ENCODE peak calls at places on chromosomes 11 and 22, in ten cellular contexts. One of them, this sample, is unnamed.

GRCh38 chr11:117823941-117824420 is 563 bp downstream of the FXYD2 start:
- DNase-seq in esophagus squamous epithelium: no peak
- DNase-seq in HFF-Myc: no peak
- DNase-seq in GM20000: no peak
- DNase-seq in astrocyte of the cerebellum: no peak
- DNase-seq in heart right ventricle: peak
- DNase-seq in fibroblast of pulmonary artery: peak
- DNase-seq in A549: no peak
- DNase-seq in PC-3: no peak
- DNase-seq in Panc1: no peak
- DNase-seq in this sample: no peak

GRCh38 chr22:33519974-33520903 is 400.0 kb downstream of the LARGE1 start:
- DNase-seq in esophagus squamous epithelium: no peak
- DNase-seq in HFF-Myc: no peak
- DNase-seq in GM20000: no peak
- DNase-seq in astrocyte of the cerebellum: no peak
- DNase-seq in heart right ventricle: no peak
- DNase-seq in fibroblast of pulmonary artery: no peak
- DNase-seq in A549: no peak
- DNase-seq in PC-3: no peak
- DNase-seq in Panc1: no peak
- DNase-seq in this sample: no peak

GRCh38 chr11:61930936-61931335 is 13.6 kb upstream of the RAB3IL1 start:
- DNase-seq in esophagus squamous epithelium: no peak
- DNase-seq in HFF-Myc: no peak
- DNase-seq in GM20000: no peak
- DNase-seq in astrocyte of the cerebellum: no peak
- DNase-seq in heart right ventricle: no peak
- DNase-seq in fibroblast of pulmonary artery: no peak
- DNase-seq in A549: no peak
- DNase-seq in PC-3: no peak
- DNase-seq in Panc1: no peak
- DNase-seq in this sample: no peak

GRCh38 chr11:102109896-102110760 is at the start of gene YAP1:
- DNase-seq in esophagus squamous epithelium: no peak
- DNase-seq in HFF-Myc: peak
- DNase-seq in GM20000: peak
- DNase-seq in astrocyte of the cerebellum: peak
- DNase-seq in heart right ventricle: peak
- DNase-seq in fibroblast of pulmonary artery: peak
- DNase-seq in A549: peak
- DNase-seq in PC-3: peak
- DNase-seq in Panc1: peak
- DNase-seq in this sample: peak

GRCh38 chr22:42717197-42717967 is 3.3 kb downstream of the A4GALT start:
- DNase-seq in esophagus squamous epithelium: no peak
- DNase-seq in HFF-Myc: no peak
- DNase-seq in GM20000: no peak
- DNase-seq in astrocyte of the cerebellum: no peak
- DNase-seq in heart right ventricle: no peak
- DNase-seq in fibroblast of pulmonary artery: no peak
- DNase-seq in A549: peak
- DNase-seq in PC-3: no peak
- DNase-seq in Panc1: no peak
- DNase-seq in this sample: no peak

GRCh38 chr11:73478737-73479347 is 102.6 kb downstream of the RELT start:
- DNase-seq in esophagus squamous epithelium: no peak
- DNase-seq in HFF-Myc: no peak
- DNase-seq in GM20000: peak
- DNase-seq in astrocyte of the cerebellum: no peak
- DNase-seq in heart right ventricle: no peak
- DNase-seq in fibroblast of pulmonary artery: peak
- DNase-seq in A549: peak
- DNase-seq in PC-3: peak
- DNase-seq in Panc1: peak
- DNase-seq in this sample: peak

GRCh38 chr11:13289081-13289480 is 11.5 kb downstream of the BMAL1 start:
- DNase-seq in esophagus squamous epithelium: no peak
- DNase-seq in HFF-Myc: peak
- DNase-seq in GM20000: no peak
- DNase-seq in astrocyte of the cerebellum: peak
- DNase-seq in heart right ventricle: no peak
- DNase-seq in fibroblast of pulmonary artery: peak
- DNase-seq in A549: peak
- DNase-seq in PC-3: peak
- DNase-seq in Panc1: no peak
- DNase-seq in this sample: peak

GRCh38 chr22:42945736-42946135 is 69.2 kb downstream of the PACSIN2 start:
- DNase-seq in esophagus squamous epithelium: no peak
- DNase-seq in HFF-Myc: no peak
- DNase-seq in GM20000: no peak
- DNase-seq in astrocyte of the cerebellum: no peak
- DNase-seq in heart right ventricle: no peak
- DNase-seq in fibroblast of pulmonary artery: no peak
- DNase-seq in A549: no peak
- DNase-seq in PC-3: no peak
- DNase-seq in Panc1: no peak
- DNase-seq in this sample: no peak

GRCh38 chr11:1034001-1034400 is 2.5 kb downstream of the MUC6 start:
- DNase-seq in esophagus squamous epithelium: no peak
- DNase-seq in HFF-Myc: no peak
- DNase-seq in GM20000: no peak
- DNase-seq in astrocyte of the cerebellum: no peak
- DNase-seq in heart right ventricle: no peak
- DNase-seq in fibroblast of pulmonary artery: no peak
- DNase-seq in A549: no peak
- DNase-seq in PC-3: no peak
- DNase-seq in Panc1: no peak
- DNase-seq in this sample: no peak

DNA sequence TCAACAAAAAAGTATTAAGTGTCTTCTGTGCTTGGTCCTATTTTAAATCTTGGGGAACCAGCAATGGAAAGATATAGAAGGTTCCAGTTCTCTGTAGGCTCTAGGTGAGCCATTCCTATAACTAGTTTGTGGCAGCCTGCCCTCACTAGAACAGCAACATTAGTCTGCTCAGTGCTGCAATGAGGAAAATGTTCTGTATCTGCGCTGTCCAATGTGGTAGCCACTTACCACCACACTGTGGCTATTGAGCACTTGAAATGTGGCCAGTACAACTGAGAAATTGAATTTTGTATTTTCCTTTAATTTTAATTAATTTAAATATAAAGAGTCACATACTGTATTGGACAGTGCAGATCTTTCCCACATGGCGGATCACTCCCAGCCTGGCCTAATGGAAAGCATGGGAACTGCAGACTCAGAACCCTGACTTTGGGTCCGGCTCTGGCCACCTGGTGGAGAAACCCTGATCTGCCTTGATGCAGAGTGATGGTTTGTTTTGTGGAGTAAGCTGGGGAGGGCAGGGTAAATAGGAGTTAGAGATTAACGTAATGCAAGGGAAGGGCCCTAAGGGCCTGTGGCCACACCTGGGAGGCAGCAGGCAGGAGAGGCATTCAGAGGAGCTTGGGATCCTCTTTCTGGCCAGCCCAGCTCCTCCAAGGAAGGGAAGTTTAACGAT is 101.0 kb downstream of the ME3 start:
- DNase-seq in esophagus squamous epithelium: no peak
- DNase-seq in HFF-Myc: no peak
- DNase-seq in GM20000: no peak
- DNase-seq in astrocyte of the cerebellum: no peak
- DNase-seq in heart right ventricle: no peak
- DNase-seq in fibroblast of pulmonary artery: no peak
- DNase-seq in A549: peak
- DNase-seq in PC-3: peak
- DNase-seq in Panc1: no peak
- DNase-seq in this sample: no peak
- TF ChIP-seq CTCF in esophagus squamous epithelium: no peak
- TF ChIP-seq CTCF in HFF-Myc: peak
- TF ChIP-seq CTCF in GM20000: no peak
- TF ChIP-seq CTCF in astrocyte of the cerebellum: peak
- TF ChIP-seq CTCF in heart right ventricle: peak
- TF ChIP-seq CTCF in fibroblast of pulmonary artery: peak
- TF ChIP-seq CTCF in A549: peak
- TF ChIP-seq CTCF in PC-3: peak
- TF ChIP-seq CTCF in Panc1: peak
- TF ChIP-seq CTCF in this sample: peak

GRCh38 chr22:20751185-20751851 is 22.6 kb upstream of the SERPIND1 start:
- DNase-seq in esophagus squamous epithelium: no peak
- DNase-seq in HFF-Myc: no peak
- DNase-seq in GM20000: no peak
- DNase-seq in astrocyte of the cerebellum: no peak
- DNase-seq in heart right ventricle: no peak
- DNase-seq in fibroblast of pulmonary artery: no peak
- DNase-seq in A549: no peak
- DNase-seq in PC-3: no peak
- DNase-seq in Panc1: no peak
- DNase-seq in this sample: no peak
- TF ChIP-seq CTCF in esophagus squamous epithelium: no peak
- TF ChIP-seq CTCF in HFF-Myc: no peak
- TF ChIP-seq CTCF in GM20000: no peak
- TF ChIP-seq CTCF in astrocyte of the cerebellum: peak
- TF ChIP-seq CTCF in heart right ventricle: no peak
- TF ChIP-seq CTCF in fibroblast of pulmonary artery: no peak
- TF ChIP-seq CTCF in A549: no peak
- TF ChIP-seq CTCF in PC-3: no peak
- TF ChIP-seq CTCF in Panc1: no peak
- TF ChIP-seq CTCF in this sample: no peak

DNA sequence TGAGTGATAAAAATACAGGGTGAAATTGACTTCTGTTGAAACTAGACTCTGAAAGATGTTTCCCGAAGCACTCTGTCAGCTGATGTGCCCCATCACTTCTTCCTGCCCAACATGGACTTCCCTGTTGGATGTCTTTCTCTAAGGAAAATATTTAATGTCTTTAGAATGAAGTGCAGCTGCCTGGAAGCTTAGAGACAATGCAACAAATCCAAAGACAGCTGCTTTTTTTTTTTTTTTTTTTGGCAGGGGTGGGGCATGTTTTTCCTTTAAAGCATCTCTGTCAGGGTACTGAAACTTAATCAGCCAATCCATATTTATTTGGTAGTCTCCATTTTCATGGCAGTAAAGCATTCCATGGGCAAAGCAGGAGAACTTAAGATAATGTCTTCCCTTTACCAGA is 5.9 kb downstream of the JAM3 start:
- DNase-seq in esophagus squamous epithelium: no peak
- DNase-seq in HFF-Myc: no peak
- DNase-seq in GM20000: no peak
- DNase-seq in astrocyte of the cerebellum: no peak
- DNase-seq in heart right ventricle: no peak
- DNase-seq in fibroblast of pulmonary artery: no peak
- DNase-seq in A549: no peak
- DNase-seq in PC-3: no peak
- DNase-seq in Panc1: no peak
- DNase-seq in this sample: no peak
- TF ChIP-seq CTCF in esophagus squamous epithelium: no peak
- TF ChIP-seq CTCF in HFF-Myc: no peak
- TF ChIP-seq CTCF in GM20000: no peak
- TF ChIP-seq CTCF in astrocyte of the cerebellum: no peak
- TF ChIP-seq CTCF in heart right ventricle: no peak
- TF ChIP-seq CTCF in fibroblast of pulmonary artery: no peak
- TF ChIP-seq CTCF in A549: no peak
- TF ChIP-seq CTCF in PC-3: no peak
- TF ChIP-seq CTCF in Panc1: no peak
- TF ChIP-seq CTCF in this sample: no peak

GRCh38 chr11:59291228-59291627 is 67.5 kb upstream of the OR5AN1 start:
- DNase-seq in esophagus squamous epithelium: no peak
- DNase-seq in HFF-Myc: no peak
- DNase-seq in GM20000: no peak
- DNase-seq in astrocyte of the cerebellum: no peak
- DNase-seq in heart right ventricle: no peak
- DNase-seq in fibroblast of pulmonary artery: no peak
- DNase-seq in A549: no peak
- DNase-seq in PC-3: no peak
- DNase-seq in Panc1: no peak
- DNase-seq in this sample: no peak
- TF ChIP-seq CTCF in esophagus squamous epithelium: no peak
- TF ChIP-seq CTCF in HFF-Myc: no peak
- TF ChIP-seq CTCF in GM20000: no peak
- TF ChIP-seq CTCF in astrocyte of the cerebellum: no peak
- TF ChIP-seq CTCF in heart right ventricle: no peak
- TF ChIP-seq CTCF in fibroblast of pulmonary artery: no peak
- TF ChIP-seq CTCF in A549: no peak
- TF ChIP-seq CTCF in PC-3: no peak
- TF ChIP-seq CTCF in Panc1: no peak
- TF ChIP-seq CTCF in this sample: no peak

This sample was measured in HFFc6.